ENCODE peak calls at places on chromosomes 7 and 10, in four cellular contexts. One of them, this sample, is unnamed.

GRCh38 chr7:150831851-150832250 is 20.5 kb upstream of the AOC1 start:
- DNase-seq in H1: no peak
- DNase-seq in K562: no peak
- DNase-seq in A549: no peak
- DNase-seq in this sample: no peak

GRCh38 chr10:20372748-20373147 is 524.4 kb downstream of the NEBL start:
- DNase-seq in A549: no peak
- DNase-seq in K562: no peak
- DNase-seq in H1: no peak
- DNase-seq in this sample: no peak

GRCh38 chr10:10911035-10911434 is 106.6 kb upstream of the CELF2 start:
- DNase-seq in K562: no peak
- DNase-seq in A549: no peak
- DNase-seq in H1: no peak
- DNase-seq in this sample: no peak

GRCh38 chr7:3673524-3673923 is 372.5 kb downstream of the SDK1 start:
- DNase-seq in A549: no peak
- DNase-seq in K562: peak
- DNase-seq in H1: peak
- DNase-seq in this sample: peak

GRCh38 chr7:69402696-69403095 is 195.6 kb upstream of the AUTS2 start:
- DNase-seq in K562: no peak
- DNase-seq in A549: no peak
- DNase-seq in H1: no peak
- DNase-seq in this sample: no peak

GRCh38 chr7:155733582-155734444 is 78.5 kb downstream of the SHH start:
- DNase-seq in K562: no peak
- DNase-seq in H1: no peak
- DNase-seq in A549: no peak
- DNase-seq in this sample: no peak

GRCh38 chr10:114681542-114681941 is 23.5 kb upstream of the ABLIM1 start:
- DNase-seq in A549: no peak
- DNase-seq in H1: no peak
- DNase-seq in K562: no peak
- DNase-seq in this sample: peak

GRCh38 chr10:80322158-80322557 is 32.7 kb upstream of the MAT1A start:
- DNase-seq in H1: no peak
- DNase-seq in A549: no peak
- DNase-seq in K562: no peak
- DNase-seq in this sample: no peak

GRCh38 chr7:135188298-135188984 is 17.9 kb upstream of the CYREN start:
- DNase-seq in H1: no peak
- DNase-seq in K562: no peak
- DNase-seq in A549: no peak
- DNase-seq in this sample: no peak

GRCh38 chr7:4037877-4038276 is 644.2 kb upstream of the FOXK1 start:
- DNase-seq in H1: no peak
- DNase-seq in A549: no peak
- DNase-seq in K562: no peak
- DNase-seq in this sample: no peak

GRCh38 chr7:123352226-123352550 is 152.4 kb upstream of the SLC13A1 start:
- DNase-seq in A549: no peak
- DNase-seq in K562: no peak
- DNase-seq in H1: no peak
- DNase-seq in this sample: no peak

GRCh38 chr10:64477791-64478190 is 956.6 kb downstream of the REEP3 start:
- DNase-seq in H1: no peak
- DNase-seq in K562: no peak
- DNase-seq in A549: no peak
- DNase-seq in this sample: no peak

GRCh38 chr10:12848439-12849173 is 152.9 kb downstream of the CCDC3 start:
- DNase-seq in K562: no peak
- DNase-seq in H1: no peak
- DNase-seq in A549: no peak
- DNase-seq in this sample: no peak

GRCh38 chr10:70820976-70821750 is 5.4 kb downstream of the SGPL1 start:
- DNase-seq in H1: no peak
- DNase-seq in A549: no peak
- DNase-seq in K562: no peak
- DNase-seq in this sample: peak

GRCh38 chr7:96084880-96085551 is 236.9 kb downstream of the SLC25A13 start:
- DNase-seq in H1: no peak
- DNase-seq in A549: no peak
- DNase-seq in K562: no peak
- DNase-seq in this sample: peak

GRCh38 chr7:94344826-94345225 is 49.9 kb upstream of the COL1A2 start:
- DNase-seq in A549: no peak
- DNase-seq in H1: no peak
- DNase-seq in K562: no peak
- DNase-seq in this sample: peak

GRCh38 chr10:9331583-9332008 is 1277.1 kb downstream of the GATA3 start:
- DNase-seq in H1: no peak
- DNase-seq in A549: peak
- DNase-seq in K562: peak
- DNase-seq in this sample: peak

GRCh38 chr10:51156913-51157312 is 82.6 kb downstream of the PRKG1 start:
- DNase-seq in K562: no peak
- DNase-seq in A549: no peak
- DNase-seq in H1: no peak
- DNase-seq in this sample: peak

GRCh38 chr7:13981070-13981469 is 8.4 kb downstream of the ETV1 start:
- DNase-seq in H1: no peak
- DNase-seq in A549: peak
- DNase-seq in K562: peak
- DNase-seq in this sample: peak

GRCh38 chr7:41255716-41256115 is 447.2 kb downstream of the INHBA start:
- DNase-seq in A549: no peak
- DNase-seq in K562: no peak
- DNase-seq in H1: no peak
- DNase-seq in this sample: no peak

GRCh38 chr10:6973904-6974303 is 393.8 kb upstream of the PRKCQ start:
- DNase-seq in K562: no peak
- DNase-seq in A549: no peak
- DNase-seq in H1: no peak
- DNase-seq in this sample: no peak

GRCh38 chr7:9204571-9204970 is 771.2 kb downstream of the NXPH1 start:
- DNase-seq in A549: no peak
- DNase-seq in H1: no peak
- DNase-seq in K562: no peak
- DNase-seq in this sample: no peak

GRCh38 chr7:12756841-12757240 is 69.4 kb downstream of the ARL4A start:
- DNase-seq in H1: no peak
- DNase-seq in A549: no peak
- DNase-seq in K562: no peak
- DNase-seq in this sample: no peak

GRCh38 chr7:157474685-157475084 is 137.9 kb downstream of the DNAJB6 start:
- DNase-seq in A549: peak
- DNase-seq in K562: peak
- DNase-seq in H1: peak
- DNase-seq in this sample: no peak
- TF ChIP-seq RFX5 in A549: no peak
- TF ChIP-seq RFX5 in K562: no peak
- TF ChIP-seq RFX5 in H1: no peak
- TF ChIP-seq RFX5 in this sample: no peak

GRCh38 chr10:87626422-87626892 is 33.2 kb upstream of the PAPSS2 start:
- DNase-seq in A549: no peak
- DNase-seq in H1: no peak
- DNase-seq in K562: no peak
- DNase-seq in this sample: no peak
- TF ChIP-seq RFX5 in A549: no peak
- TF ChIP-seq RFX5 in H1: no peak
- TF ChIP-seq RFX5 in K562: no peak
- TF ChIP-seq RFX5 in this sample: no peak

DNA sequence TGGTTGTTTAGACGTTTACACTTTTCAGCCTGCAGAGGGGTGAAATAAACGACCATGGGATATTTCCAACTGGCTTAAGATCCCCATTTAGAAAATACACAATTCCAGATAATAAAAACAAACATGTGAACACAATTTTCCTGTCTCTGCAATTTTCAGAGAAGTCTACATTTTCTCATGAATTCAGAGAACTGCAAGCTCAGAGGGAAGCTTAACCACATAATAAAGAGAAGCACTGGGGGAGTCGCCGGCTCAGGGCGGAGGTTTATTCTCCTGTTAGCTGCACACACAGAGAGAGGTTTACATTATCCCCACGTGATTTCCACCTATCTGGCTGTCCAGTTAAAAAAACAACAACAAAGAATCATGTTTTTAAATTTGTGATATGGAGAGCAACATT is 215.2 kb downstream of the FANK1 start:
- DNase-seq in A549: no peak
- DNase-seq in H1: no peak
- DNase-seq in K562: no peak
- DNase-seq in this sample: no peak
- TF ChIP-seq RFX5 in A549: no peak
- TF ChIP-seq RFX5 in H1: no peak
- TF ChIP-seq RFX5 in K562: no peak
- TF ChIP-seq RFX5 in this sample: no peak

GRCh38 chr7:116432517-116432916 is 67.0 kb upstream of the CAV2 start:
- DNase-seq in H1: no peak
- DNase-seq in K562: no peak
- DNase-seq in A549: no peak
- DNase-seq in this sample: no peak

GRCh38 chr7:116426428-116427156 is 72.9 kb upstream of the CAV2 start:
- DNase-seq in A549: peak
- DNase-seq in K562: no peak
- DNase-seq in H1: no peak
- DNase-seq in this sample: peak

GRCh38 chr7:116431783-116432182 is 67.8 kb upstream of the CAV2 start:
- DNase-seq in K562: no peak
- DNase-seq in H1: no peak
- DNase-seq in A549: no peak
- DNase-seq in this sample: peak

GRCh38 chr7:116433246-116433645 is 66.3 kb upstream of the CAV2 start:
- DNase-seq in H1: no peak
- DNase-seq in A549: no peak
- DNase-seq in K562: no peak
- DNase-seq in this sample: no peak

DNA sequence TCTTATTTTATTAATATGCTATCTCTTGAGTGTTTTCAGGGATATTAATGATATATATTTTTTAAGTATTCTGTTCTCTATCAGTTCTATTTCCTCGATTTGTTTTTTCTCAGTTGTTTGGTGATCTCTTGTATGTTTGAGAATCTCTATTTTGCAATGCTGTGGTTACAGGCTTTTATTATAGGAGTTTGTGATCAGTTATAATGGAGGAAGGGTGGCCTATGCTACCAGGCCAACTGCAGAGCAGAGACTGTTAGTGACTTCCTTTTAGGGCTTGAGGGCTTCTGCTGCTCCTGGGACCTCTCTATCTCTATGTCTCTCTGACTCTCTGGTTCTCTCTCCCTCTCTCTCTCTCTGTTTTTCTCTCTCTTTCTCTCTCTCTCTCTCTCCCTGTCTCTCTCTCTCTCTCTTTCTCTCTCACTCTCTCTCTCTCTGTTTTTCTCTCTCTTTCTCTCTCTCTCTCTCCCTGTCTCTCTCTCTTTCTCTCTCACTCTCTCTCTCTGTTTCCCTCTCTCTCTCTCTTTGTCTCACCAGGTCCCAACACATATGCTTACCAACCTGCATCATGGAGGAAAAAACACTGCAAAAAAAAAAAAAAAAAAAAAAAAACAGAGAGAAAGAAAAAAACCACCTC is 69.4 kb upstream of the CAV2 start:
- DNase-seq in A549: no peak
- DNase-seq in H1: no peak
- DNase-seq in K562: no peak
- DNase-seq in this sample: no peak
- TF ChIP-seq RFX5 in A549: no peak
- TF ChIP-seq RFX5 in H1: no peak
- TF ChIP-seq RFX5 in K562: no peak
- TF ChIP-seq RFX5 in this sample: no peak

GRCh38 chr7:27200761-27201230 is 905 bp upstream of the HOXA13 start:
- DNase-seq in K562: no peak
- DNase-seq in H1: no peak
- DNase-seq in A549: no peak
- DNase-seq in this sample: no peak
- TF ChIP-seq RFX5 in K562: no peak
- TF ChIP-seq RFX5 in H1: no peak
- TF ChIP-seq RFX5 in A549: no peak
- TF ChIP-seq RFX5 in this sample: no peak

GRCh38 chr10:29440981-29441380 is 152.1 kb downstream of the LYZL1 start:
- DNase-seq in A549: no peak
- DNase-seq in H1: no peak
- DNase-seq in K562: no peak
- DNase-seq in this sample: no peak

GRCh38 chr10:29446327-29446726 is 157.5 kb downstream of the LYZL1 start:
- DNase-seq in K562: no peak
- DNase-seq in A549: no peak
- DNase-seq in H1: no peak
- DNase-seq in this sample: peak

GRCh38 chr10:29438271-29438670 is 149.4 kb downstream of the LYZL1 start:
- DNase-seq in K562: no peak
- DNase-seq in H1: no peak
- DNase-seq in A549: no peak
- DNase-seq in this sample: peak

GRCh38 chr10:29448125-29448524 is 159.3 kb downstream of the LYZL1 start:
- DNase-seq in H1: no peak
- DNase-seq in K562: no peak
- DNase-seq in A549: no peak
- DNase-seq in this sample: no peak

DNA sequence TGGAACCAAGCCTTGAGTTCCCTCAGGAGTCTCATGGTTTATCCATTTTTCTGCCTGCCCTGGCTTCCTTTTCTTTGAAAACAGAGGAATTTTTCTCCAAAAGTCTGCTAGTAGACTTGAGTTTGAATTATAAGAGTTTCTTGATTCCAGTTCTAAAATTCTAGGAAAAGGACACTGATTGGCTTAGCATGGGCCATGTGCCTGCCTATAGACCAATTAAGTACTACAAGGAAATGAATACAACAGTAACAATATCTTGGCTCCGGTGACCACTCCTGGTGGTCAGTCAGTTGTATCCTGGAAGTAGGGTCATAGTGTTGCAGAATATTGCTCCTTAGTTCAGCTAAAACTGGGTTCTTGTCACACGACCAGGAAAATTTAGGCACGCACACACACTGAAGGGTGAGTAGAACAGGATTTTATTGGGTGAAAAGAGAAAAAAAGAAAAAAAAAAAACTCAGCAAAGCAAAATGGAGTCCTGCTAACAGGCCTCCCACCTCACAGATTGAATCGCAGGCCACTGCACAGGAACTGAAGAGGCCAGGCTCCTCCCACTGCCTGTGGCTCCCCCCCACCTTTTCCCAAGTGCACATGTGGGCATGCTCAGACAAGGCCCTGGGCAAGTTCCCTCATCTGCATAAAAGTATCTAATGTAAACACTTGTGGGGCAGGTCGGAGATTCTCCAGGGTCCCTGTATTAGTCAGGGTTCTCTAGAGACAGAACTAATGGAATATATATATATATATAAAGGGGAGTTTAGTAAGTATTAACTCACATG is 155.1 kb downstream of the LYZL1 start:
- DNase-seq in K562: no peak
- DNase-seq in H1: no peak
- DNase-seq in A549: no peak
- DNase-seq in this sample: peak
- TF ChIP-seq RFX5 in K562: no peak
- TF ChIP-seq RFX5 in H1: no peak
- TF ChIP-seq RFX5 in A549: no peak
- TF ChIP-seq RFX5 in this sample: no peak

GRCh38 chr7:46215987-46216567 is 295.0 kb upstream of the IGFBP3 start:
- DNase-seq in A549: no peak
- DNase-seq in H1: no peak
- DNase-seq in K562: no peak
- DNase-seq in this sample: no peak
- TF ChIP-seq RFX5 in A549: no peak
- TF ChIP-seq RFX5 in H1: no peak
- TF ChIP-seq RFX5 in K562: no peak
- TF ChIP-seq RFX5 in this sample: no peak

This sample was measured in IMR-90.